ENCODE peak calls at places on chromosomes 5 and 9, in nine cellular contexts. G is natural killer cell, J is colonic mucosa, X is heart right ventricle, W is HFF-Myc, E is brain microvascular endothelial cell, L is lung, R is ovary, I is AG10803. Y is an unnamed sample.

GRCh38 chr9:89179535-89179919 is 909 bp upstream of the SHC3 start:
- DNase-seq in R (no peak), X (no peak), J (no peak), G (no peak), W (no peak), L (no peak), I (peak), E (no peak), Y (no peak)

GRCh38 chr9:125699870-125700269 is 7.1 kb downstream of the MAPKAP1 start:
- DNase-seq in I (no peak), R (no peak), J (no peak), E (no peak), W (no peak), G (no peak), X (no peak), L (no peak), Y (no peak)

GRCh38 chr9:117677578-117677977 is 26.6 kb upstream of the TLR4 start:
- DNase-seq in E (no peak), J (no peak), G (no peak), W (no peak), R (no peak), L (no peak), I (no peak), X (no peak), Y (no peak)

GRCh38 chr5:172420215-172420934 is 34.0 kb downstream of the SH3PXD2B start:
- DNase-seq in W (no peak), L (peak), X (no peak), G (no peak), R (peak), E (peak), I (peak), J (peak), Y (no peak)

GRCh38 chr5:78920604-78921003 is 64.5 kb downstream of the ARSB start:
- DNase-seq in E (peak), X (no peak), I (peak), R (no peak), G (no peak), L (no peak), W (peak), J (no peak), Y (no peak)

GRCh38 chr5:173802670-173803165 is 85.4 kb upstream of the CPEB4 start:
- DNase-seq in G (no peak), X (no peak), E (no peak), L (peak), R (no peak), W (no peak), J (peak), I (peak), Y (no peak)

GRCh38 chr5:176360894-176361436 is 599 bp downstream of the KIAA1191 start:
- DNase-seq in X (no peak), W (no peak), J (peak), E (peak), R (peak), G (no peak), L (no peak), I (peak), Y (no peak)

GRCh38 chr5:54832846-54833245 is 152.5 kb downstream of the ESM1 start:
- DNase-seq in G (no peak), X (no peak), E (no peak), R (no peak), W (no peak), J (no peak), L (no peak), I (no peak), Y (no peak)

GRCh38 chr9:35552376-35552775 is 52.7 kb upstream of the TESK1 start:
- DNase-seq in E (no peak), J (no peak), X (no peak), R (no peak), I (no peak), W (no peak), G (no peak), L (no peak), Y (no peak)

GRCh38 chr5:165026971-165027370 is 1521.6 kb downstream of the MAT2B start:
- DNase-seq in I (no peak), G (no peak), E (no peak), R (no peak), W (no peak), X (no peak), L (no peak), J (no peak), Y (no peak)

GRCh38 chr9:134307674-134308638 is 18.3 kb upstream of the RXRA start:
- DNase-seq in W (no peak), L (no peak), E (no peak), I (no peak), R (no peak), X (peak), J (no peak), G (no peak), Y (no peak)

GRCh38 chr5:89560724-89561123 is 677.7 kb upstream of the MEF2C start:
- DNase-seq in X (no peak), R (no peak), J (no peak), G (no peak), I (no peak), E (no peak), L (no peak), W (no peak), Y (no peak)

GRCh38 chr5:181261320-181262085 is 560 bp upstream of the TRIM52 start:
- DNase-seq in X (peak), E (peak), J (peak), W (no peak), R (peak), I (peak), L (peak), G (peak), Y (peak)

GRCh38 chr9:70168521-70168920 is 90.3 kb upstream of the SMC5 start:
- DNase-seq in X (no peak), E (no peak), J (no peak), G (no peak), R (no peak), L (no peak), I (no peak), W (no peak), Y (no peak)
- TF ChIP-seq CTCF in X (no peak), E (no peak), J (no peak), G (no peak), R (no peak), L (no peak), I (no peak), W (no peak), Y (no peak)

DNA sequence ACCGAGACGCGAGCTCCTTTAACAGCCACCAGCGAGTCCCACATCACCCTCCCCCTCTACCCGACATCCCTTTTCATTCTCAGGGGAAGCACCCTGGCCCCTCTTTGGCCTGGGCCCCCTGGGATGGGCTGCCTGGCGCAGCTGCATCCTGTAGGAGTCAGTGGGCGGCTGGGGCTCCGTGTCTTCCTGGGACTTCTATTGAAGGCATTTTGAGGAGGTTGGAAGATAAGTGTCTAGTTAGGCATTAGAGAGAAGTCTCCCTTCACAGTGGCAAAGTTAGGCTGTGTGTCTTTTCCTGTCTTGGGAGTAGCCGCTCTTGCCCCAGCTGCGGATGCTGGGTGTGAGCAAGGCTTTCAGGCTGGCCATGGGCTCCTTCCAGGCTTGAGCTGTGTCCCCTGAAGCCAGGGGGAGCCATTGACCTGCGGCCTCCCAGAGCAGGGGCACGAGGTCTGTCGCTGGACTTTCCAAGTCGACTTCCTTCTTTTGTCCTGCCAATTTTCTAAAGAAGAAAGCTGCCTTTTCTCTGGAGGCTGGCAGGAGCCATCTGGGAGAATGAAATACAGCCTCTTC is 18.6 kb upstream of the NKD2 start:
- DNase-seq in W (no peak), J (peak), X (peak), R (no peak), L (peak), I (no peak), E (no peak), G (peak), Y (peak)
- TF ChIP-seq CTCF in W (peak), J (no peak), X (peak), R (no peak), L (peak), I (no peak), E (no peak), G (no peak), Y (no peak)

DNA sequence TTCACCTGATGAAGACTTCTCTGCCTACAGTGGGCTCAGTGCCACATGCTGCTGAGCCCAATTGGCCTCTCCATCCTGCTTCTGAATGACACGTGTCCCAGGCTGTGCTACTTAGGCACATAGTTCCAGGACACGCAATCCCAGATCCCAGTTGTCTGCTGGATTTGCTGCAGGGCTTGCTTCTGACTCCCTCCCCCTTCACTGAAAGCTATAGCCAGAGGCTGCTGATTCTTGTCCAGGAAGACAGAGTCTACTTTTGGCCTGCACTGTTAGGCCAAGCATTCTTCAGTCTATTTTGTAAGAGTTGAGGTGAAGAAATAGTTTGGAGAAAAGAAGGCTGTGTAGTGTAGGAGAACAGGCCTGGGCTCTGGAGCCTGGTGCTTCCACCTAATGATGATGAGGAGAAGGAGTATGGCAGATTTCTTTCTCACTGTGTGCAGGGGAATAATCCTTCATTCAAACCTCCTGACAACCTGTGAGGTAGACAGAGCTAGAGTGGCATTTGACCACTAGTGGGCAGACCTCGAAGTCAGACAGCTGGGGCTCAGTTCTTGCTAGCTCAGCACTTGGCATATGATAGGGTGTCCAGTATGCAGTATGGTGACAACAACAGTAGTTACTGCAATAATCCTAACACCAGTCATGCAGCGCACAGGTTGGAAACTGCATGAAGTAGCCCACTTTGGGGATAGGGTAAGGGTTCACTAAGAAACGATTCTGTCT is 19.5 kb upstream of the ASPN start:
- DNase-seq in I (peak), G (no peak), J (peak), E (no peak), L (no peak), W (no peak), X (no peak), R (no peak), Y (no peak)
- TF ChIP-seq CTCF in I (peak), G (no peak), J (peak), E (peak), L (no peak), W (peak), X (peak), R (no peak), Y (peak)

DNA sequence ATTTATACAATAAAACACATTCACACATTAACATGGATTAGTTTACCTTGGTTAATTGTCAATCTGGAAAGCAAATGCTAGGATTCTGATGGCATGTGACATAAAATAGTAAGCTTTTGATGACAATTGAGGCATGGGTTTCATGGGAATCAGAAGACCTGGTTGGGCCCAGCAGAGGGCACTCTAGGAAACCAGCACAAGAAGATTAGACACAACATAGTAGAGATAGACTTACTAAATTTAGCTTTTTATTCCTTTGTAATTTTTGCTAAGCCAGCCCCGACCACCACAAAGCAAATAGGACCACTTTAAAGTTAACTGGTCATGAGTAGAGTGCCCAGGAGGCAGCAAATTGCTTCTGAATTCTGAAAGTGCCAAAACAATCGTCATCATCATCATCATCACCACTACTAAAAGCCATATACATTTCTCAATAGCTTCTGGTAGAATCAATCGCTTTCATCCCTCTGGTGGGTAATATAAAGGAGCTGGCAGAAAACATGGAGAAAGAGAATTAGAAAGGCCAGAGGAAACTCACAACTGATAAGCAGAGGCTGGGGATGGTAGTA is 163.2 kb downstream of the ARRDC3 start:
- DNase-seq in R (no peak), L (no peak), G (no peak), X (no peak), I (peak), W (no peak), E (peak), J (no peak), Y (no peak)
- TF ChIP-seq CTCF in R (no peak), L (no peak), G (peak), X (peak), I (peak), W (peak), E (peak), J (no peak), Y (peak)

DNA sequence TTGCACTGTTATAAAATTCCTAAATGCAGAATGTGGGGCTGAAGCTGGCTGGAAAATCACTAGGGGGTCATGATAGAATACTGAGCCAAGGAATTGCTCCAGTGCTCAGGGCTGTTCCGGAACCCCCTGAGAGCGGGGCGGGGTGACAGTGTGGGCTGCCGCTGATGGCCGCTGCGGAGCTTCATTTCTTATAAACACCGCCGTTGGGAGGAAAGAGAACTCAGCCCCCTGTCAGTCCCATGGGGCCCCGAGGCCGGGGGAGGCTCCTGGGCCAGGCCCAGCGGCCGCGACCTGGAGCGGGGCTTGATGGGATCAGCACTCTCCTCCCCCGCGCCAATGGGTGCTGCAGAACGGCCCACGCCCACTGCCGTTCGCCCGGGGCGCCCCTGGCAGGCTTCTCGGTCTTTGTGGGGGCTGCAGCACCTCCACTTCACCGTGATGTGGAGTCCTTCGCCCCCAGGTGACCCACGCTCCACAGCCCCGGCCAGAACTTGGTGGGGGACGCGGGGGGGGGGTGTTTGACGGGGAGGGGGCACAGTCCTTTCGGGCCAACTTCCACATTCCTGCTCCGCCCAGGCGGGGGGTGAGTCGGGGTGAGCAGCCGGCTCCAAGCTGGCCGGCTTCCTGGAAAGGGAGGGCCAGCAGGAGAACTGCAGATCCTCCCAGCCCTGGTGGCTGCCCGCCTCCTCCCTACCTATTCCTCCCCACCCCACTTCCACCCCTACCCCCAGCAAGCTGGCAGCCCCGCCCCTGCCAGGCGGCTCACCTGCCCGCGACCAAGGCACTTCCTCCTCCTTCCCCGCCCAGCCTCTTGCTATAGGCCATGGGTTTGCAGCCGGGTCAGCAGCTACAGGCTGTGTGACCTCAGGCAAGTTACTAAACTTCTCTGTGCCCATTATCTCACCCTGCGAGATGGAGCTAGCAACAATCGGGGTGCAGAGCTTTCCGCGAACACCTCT is 5.4 kb upstream of the IRF1 start:
- DNase-seq in G (peak), W (peak), E (peak), I (peak), R (peak), J (peak), X (peak), L (peak), Y (peak)
- TF ChIP-seq CTCF in G (no peak), W (no peak), E (peak), I (peak), R (no peak), J (no peak), X (peak), L (no peak), Y (no peak)

GRCh38 chr5:29077451-29077850 is 2039.1 kb upstream of the CDH9 start:
- DNase-seq in J (no peak), W (no peak), R (no peak), I (no peak), E (peak), L (no peak), X (no peak), G (no peak), Y (no peak)

GRCh38 chr5:29085142-29085541 is 2046.8 kb upstream of the CDH9 start:
- DNase-seq in G (no peak), X (no peak), W (no peak), R (no peak), E (no peak), L (no peak), I (no peak), J (no peak), Y (no peak)

GRCh38 chr5:29079771-29080170 is 2041.4 kb upstream of the CDH9 start:
- DNase-seq in G (no peak), W (no peak), X (no peak), I (no peak), E (no peak), J (no peak), L (no peak), R (no peak), Y (no peak)
- TF ChIP-seq CTCF in G (no peak), W (no peak), X (no peak), I (no peak), E (no peak), J (no peak), L (no peak), R (no peak), Y (peak)

GRCh38 chr9:135992486-135993408 is 31.6 kb upstream of the UBAC1 start:
- DNase-seq in G (peak), J (peak), X (peak), L (peak), R (peak), I (peak), W (no peak), E (peak), Y (peak)
- TF ChIP-seq CTCF in G (no peak), J (no peak), X (peak), L (no peak), R (no peak), I (no peak), W (no peak), E (peak), Y (no peak)